ENCODE peak calls at places on chromosomes 16 and 17, in eight cellular contexts. F, G, R, V, Y, E, T and O are unnamed samples.

GRCh38 chr17:48307814-48308411 is 122.1 kb downstream of the SKAP1 start:
- DNase-seq in T (peak; percentile 70), E (peak; percentile 37), R (no peak), F (peak; percentile 53), G (peak; percentile 66), V (peak; percentile 59), Y (peak; percentile 74), O (no peak)

GRCh38 chr16:8946544-8946943 is 17.2 kb downstream of the USP7 start:
- DNase-seq in V (no peak), R (no peak), F (peak; percentile 73), Y (no peak), T (peak; percentile 44), E (no peak), G (no peak), O (no peak)

GRCh38 chr17:49817993-49818392 is 29.5 kb downstream of the KAT7 start:
- DNase-seq in E (no peak), V (no peak), Y (no peak), G (no peak), R (no peak), T (no peak), F (no peak), O (no peak)

GRCh38 chr16:30741461-30741914 is 6.7 kb upstream of the PHKG2 start:
- DNase-seq in Y (peak; percentile 92), V (peak; percentile 83), E (peak; percentile 100), R (no peak), G (peak; percentile 100), F (peak; percentile 70), T (no peak), O (no peak)

GRCh38 chr16:72658888-72659717 is 388.8 kb downstream of the ZFHX3 start:
- DNase-seq in V (no peak), G (no peak), E (no peak), T (peak; percentile 33), F (no peak), Y (peak; percentile 52), R (no peak), O (no peak)

GRCh38 chr16:56190903-56191806 is at the start of gene GNAO1:
- DNase-seq in V (peak; percentile 12), R (peak; percentile 86), T (no peak), G (peak; percentile 5), F (no peak), E (peak; percentile 42), Y (peak; percentile 51), O (peak; percentile 38)

GRCh38 chr17:12789075-12789975 is at the start of gene ARHGAP44:
- DNase-seq in R (peak; percentile 75), G (peak; percentile 37), Y (peak; percentile 59), T (peak; percentile 72), E (peak; percentile 28), V (peak; percentile 49), F (peak; percentile 78), O (peak; percentile 72)

GRCh38 chr16:2586901-2587480 is 49.2 kb downstream of the PDPK1 start:
- DNase-seq in F (no peak), E (no peak), T (no peak), R (peak; percentile 13), Y (no peak), G (no peak), V (no peak), O (no peak)

GRCh38 chr16:78022347-78022746 is at the start of gene CLEC3A:
- DNase-seq in E (no peak), Y (no peak), R (no peak), V (no peak), F (no peak), G (no peak), T (no peak), O (no peak)

GRCh38 chr16:80803341-80804060 is 897 bp downstream of the CDYL2 start:
- DNase-seq in E (no peak), R (no peak), G (no peak), F (peak; percentile 28), T (peak; percentile 21), Y (no peak), V (peak; percentile 36), O (no peak)
- TF ChIP-seq CTCF in E (peak; percentile 4), R (no peak), G (peak; percentile 66), F (peak; percentile 20), T (peak; percentile 63), Y (peak; percentile 50), V (peak; percentile 84), O (peak; percentile 82)

GRCh38 chr17:77182773-77183172 is 42.0 kb downstream of the SEC14L1 start:
- DNase-seq in R (no peak), T (no peak), G (no peak), V (no peak), F (no peak), Y (no peak), E (no peak), O (no peak)
- H3K4me3 ChIP-seq in R (no peak overlapping the region), T (peak overlapping the region; percentile 25), G (no peak overlapping the region), V (no peak overlapping the region), F (no peak overlapping the region), Y (no peak overlapping the region), E (no peak overlapping the region), O (peak overlapping the region; percentile 14)

DNA sequence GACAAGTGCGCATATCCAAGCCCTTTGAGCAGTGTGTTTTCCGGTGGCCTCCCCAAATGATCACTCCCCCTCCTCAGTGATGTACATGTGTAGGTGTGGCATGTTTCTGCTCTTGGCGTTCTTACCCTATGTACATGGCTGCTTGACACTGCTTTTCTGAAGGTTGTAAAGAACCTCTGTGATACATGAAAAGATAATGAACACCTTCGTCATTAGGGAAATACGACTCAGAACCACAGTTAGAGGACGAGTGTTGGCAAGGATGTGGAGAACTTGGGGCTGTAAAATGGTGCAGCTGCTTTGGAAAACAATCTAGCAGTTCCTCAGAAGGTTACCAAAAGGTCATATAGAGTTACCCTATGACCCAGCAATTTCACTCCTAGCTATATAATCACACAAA is 28.6 kb downstream of the CEP95 start:
- DNase-seq in T (no peak), Y (no peak), V (peak; percentile 24), F (no peak), G (no peak), E (no peak), R (no peak), O (no peak)
- H3K36me3 ChIP-seq in T (peaks cover 100% of the 10 kb centered on the region), Y (peaks cover 58% of the 10 kb centered on the region), V (peaks cover 35% of the 10 kb centered on the region), F (no peaks in the 10 kb centered on the region), G (peaks cover 20% of the 10 kb centered on the region), E (peaks cover 58% of the 10 kb centered on the region), R (no peaks in the 10 kb centered on the region), O (peaks cover 23% of the 10 kb centered on the region)

DNA sequence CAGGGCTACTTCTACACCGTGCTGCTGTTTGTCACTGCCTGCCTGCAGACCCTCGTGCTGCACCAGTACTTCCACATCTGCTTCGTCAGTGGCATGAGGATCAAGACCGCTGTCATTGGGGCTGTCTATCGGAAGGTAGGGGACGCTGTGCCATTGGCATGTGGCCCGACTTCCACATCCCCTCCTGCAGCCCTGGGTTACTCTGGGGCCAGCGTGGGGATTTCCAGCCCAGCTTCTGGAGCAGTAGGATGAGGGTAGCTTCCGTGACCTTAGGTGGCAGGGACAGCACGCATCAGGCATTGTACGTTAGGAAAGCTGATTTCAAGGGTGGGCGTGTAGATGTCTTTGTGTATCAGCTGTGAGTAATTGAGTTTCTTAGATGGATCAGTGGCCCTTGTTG is 96.5 kb downstream of the ABCC1 start:
- DNase-seq in T (peak; percentile 21), G (no peak), V (no peak), F (no peak), R (no peak), Y (no peak), E (no peak), O (no peak)
- TF ChIP-seq CTCF in T (peak; percentile 65), G (no peak), V (no peak), F (no peak), R (no peak), Y (peak; percentile 13), E (no peak), O (no peak)

DNA sequence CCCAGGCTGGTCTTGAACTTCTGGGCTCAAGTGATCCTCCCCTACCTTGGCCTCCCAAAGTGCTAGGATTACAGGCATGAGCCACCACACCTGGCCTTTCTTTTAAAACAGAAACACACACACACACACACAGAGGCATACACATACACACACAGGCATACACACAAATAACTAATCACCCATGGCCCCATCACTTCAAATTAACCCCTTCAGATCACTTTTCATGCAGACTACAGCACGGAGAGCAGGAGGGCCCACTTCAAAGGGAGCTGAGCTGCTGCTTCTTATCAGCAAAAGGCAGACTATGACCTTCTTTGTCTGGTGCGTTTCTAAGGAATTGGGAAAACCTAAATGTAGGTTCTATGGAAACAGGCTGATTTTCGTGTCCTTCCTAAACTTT is 1.9 kb downstream of the CLCN7 start:
- DNase-seq in T (no peak), F (no peak), G (no peak), E (no peak), R (no peak), V (no peak), Y (no peak), O (no peak)
- H3K4me3 ChIP-seq in T (no peak overlapping the region), F (no peak overlapping the region), G (no peak overlapping the region), E (no peak overlapping the region), R (no peak overlapping the region), V (no peak overlapping the region), Y (no peak overlapping the region), O (no peak overlapping the region)

GRCh38 chr17:68255731-68256538 is 8.1 kb downstream of the AMZ2 start:
- DNase-seq in G (no peak), Y (no peak), R (no peak), E (no peak), F (no peak), T (peak; percentile 56), V (no peak), O (no peak)

GRCh38 chr17:68257924-68258323 is 10.1 kb downstream of the AMZ2 start:
- DNase-seq in F (no peak), G (peak; percentile 45), T (no peak), V (no peak), Y (peak; percentile 13), R (no peak), E (no peak), O (no peak)

GRCh38 chr17:68248886-68249872 is 1.3 kb downstream of the AMZ2 start:
- DNase-seq in R (no peak), V (no peak), F (no peak), G (no peak), Y (no peak), T (peak; percentile 71), E (no peak), O (no peak)

GRCh38 chr17:68260051-68260762 is 12.4 kb downstream of the AMZ2 start:
- DNase-seq in F (no peak), V (no peak), E (no peak), T (no peak), Y (no peak), R (no peak), G (no peak), O (no peak)

DNA sequence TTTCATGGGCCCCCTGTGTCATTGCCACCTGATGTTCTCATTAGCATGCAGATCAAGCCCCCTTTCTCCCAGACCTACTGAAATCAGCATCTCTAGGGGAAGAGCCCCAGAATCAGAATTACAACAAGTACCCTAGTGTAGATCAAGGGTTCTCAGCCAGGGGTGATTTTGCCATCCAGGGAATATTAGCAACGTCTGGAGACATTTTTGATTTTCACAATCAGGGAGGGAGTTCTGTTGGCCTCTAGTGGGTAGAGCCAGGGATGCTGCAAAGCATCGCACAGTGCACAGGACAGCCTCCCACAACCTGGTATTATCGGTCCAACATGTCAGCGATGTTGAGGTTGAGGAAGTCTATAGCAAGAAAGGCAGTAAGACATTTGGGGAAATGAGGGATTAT is 7.3 kb downstream of the AMZ2 start:
- DNase-seq in F (no peak), T (no peak), R (no peak), V (no peak), Y (no peak), E (no peak), G (no peak), O (no peak)
- H3K36me3 ChIP-seq in F (no peaks in the 10 kb centered on the region), T (peaks cover 78% of the 10 kb centered on the region), R (no peaks in the 10 kb centered on the region), V (no peaks in the 10 kb centered on the region), Y (peaks cover 11% of the 10 kb centered on the region), E (peaks cover 4% of the 10 kb centered on the region), G (peaks cover 5% of the 10 kb centered on the region), O (peaks cover 10% of the 10 kb centered on the region)

GRCh38 chr17:3887811-3888210 is 5.0 kb downstream of the CAMKK1 start:
- DNase-seq in Y (no peak), T (no peak), F (no peak), G (no peak), R (no peak), E (no peak), V (no peak), O (no peak)
- TF ChIP-seq CTCF in Y (no peak), T (no peak), F (no peak), G (no peak), R (no peak), E (no peak), V (no peak), O (no peak)